ENCODE peak calls at places on chromosomes 13 and 19, in eight cellular contexts. Q is thoracic aorta; A is left colon; S is esophagus squamous epithelium; B is NCI-H82; J is NCI-H2029; Z is activated CD4-positive, alpha-beta T cell treated with anti-CD3 and anti-CD28 coated beads for 1 hour; W is lung. V is an unnamed sample.

GRCh38 chr19:33750587-33751385 is 45.9 kb upstream of the KCTD15 start:
- DNase-seq in Q (no peak), A (no peak), S (no peak), B (peak), J (no peak), Z (no peak), W (no peak), V (no peak)

GRCh38 chr13:49134305-49134704 is 85.8 kb upstream of the MLNR start:
- DNase-seq in Q (no peak), A (no peak), S (no peak), B (no peak), J (no peak), Z (no peak), W (no peak), V (no peak)

GRCh38 chr13:36244073-36244472 is 29.7 kb upstream of the SOHLH2 start:
- DNase-seq in Q (no peak), A (no peak), S (no peak), B (no peak), J (no peak), Z (no peak), W (no peak), V (no peak)

GRCh38 chr13:110570886-110571285 is 9.4 kb upstream of the RAB20 start:
- DNase-seq in Q (no peak), A (peak), S (no peak), B (no peak), J (no peak), Z (no peak), W (no peak), V (no peak)

GRCh38 chr13:106276876-106277275 is 258.6 kb downstream of the EFNB2 start:
- DNase-seq in Q (no peak), A (no peak), S (no peak), B (no peak), J (no peak), Z (no peak), W (no peak), V (no peak)

GRCh38 chr13:32636711-32637110 is 50.5 kb downstream of the PDS5B start:
- DNase-seq in Q (no peak), A (no peak), S (no peak), B (no peak), J (no peak), Z (no peak), W (no peak), V (no peak)

GRCh38 chr19:41584931-41585330 is 9.0 kb downstream of the CEACAM21 start:
- DNase-seq in Q (no peak), A (no peak), S (no peak), B (no peak), J (no peak), Z (no peak), W (no peak), V (no peak)

GRCh38 chr13:102571075-102571474 is 25.7 kb upstream of the TPP2 start:
- DNase-seq in Q (no peak), A (no peak), S (no peak), B (peak), J (no peak), Z (no peak), W (no peak), V (no peak)

GRCh38 chr19:17471410-17472125 is 1.2 kb downstream of the SLC27A1 start:
- DNase-seq in Q (no peak), A (no peak), S (no peak), B (peak), J (no peak), Z (no peak), W (no peak), V (no peak)

GRCh38 chr13:59734393-59734792 is 429.3 kb downstream of the DIAPH3 start:
- DNase-seq in Q (no peak), A (no peak), S (no peak), B (peak), J (no peak), Z (no peak), W (no peak), V (no peak)

GRCh38 chr13:48630791-48631190 is 22.9 kb upstream of the CYSLTR2 start:
- DNase-seq in Q (no peak), A (no peak), S (no peak), B (no peak), J (no peak), Z (no peak), W (no peak), V (no peak)

GRCh38 chr19:13091400-13092161 is 11.1 kb downstream of the LYL1 start:
- DNase-seq in Q (peak), A (no peak), S (no peak), B (peak), J (no peak), Z (no peak), W (no peak), V (no peak)

GRCh38 chr19:47697863-47698609 is 15.2 kb upstream of the EHD2 start:
- DNase-seq in Q (no peak), A (peak), S (no peak), B (peak), J (peak), Z (peak), W (peak), V (peak)

GRCh38 chr13:39516140-39516539 is 86.9 kb downstream of the LHFPL6 start:
- DNase-seq in Q (no peak), A (no peak), S (no peak), B (peak), J (no peak), Z (no peak), W (no peak), V (no peak)

GRCh38 chr13:106507560-106508274 is 27.7 kb downstream of the EFNB2 start:
- DNase-seq in Q (no peak), A (no peak), S (no peak), B (peak), J (no peak), Z (no peak), W (no peak), V (no peak)

GRCh38 chr13:53165201-53165600 is 136.6 kb downstream of the OLFM4 start:
- DNase-seq in Q (no peak), A (no peak), S (no peak), B (no peak), J (no peak), Z (no peak), W (no peak), V (no peak)

GRCh38 chr19:48868196-48868886 is at the start of gene PLEKHA4:
- DNase-seq in Q (no peak), A (peak), S (no peak), B (peak), J (no peak), Z (no peak), W (peak), V (no peak)

GRCh38 chr13:80251403-80251802 is 89.5 kb downstream of the SPRY2 start:
- DNase-seq in Q (no peak), A (no peak), S (no peak), B (peak), J (no peak), Z (no peak), W (no peak), V (no peak)

GRCh38 chr13:45016792-45017425 is 27.6 kb downstream of the GPALPP1 start:
- DNase-seq in Q (no peak), A (no peak), S (no peak), B (no peak), J (no peak), Z (no peak), W (no peak), V (no peak)

GRCh38 chr13:109204252-109204651 is 574.8 kb downstream of the MYO16 start:
- DNase-seq in Q (no peak), A (no peak), S (no peak), B (no peak), J (peak), Z (no peak), W (no peak), V (no peak)

GRCh38 chr19:16726916-16727315 is 7.3 kb downstream of the NWD1 start:
- DNase-seq in Q (no peak), A (no peak), S (no peak), B (no peak), J (no peak), Z (no peak), W (no peak), V (no peak)

GRCh38 chr13:31090921-31091624 is 70.6 kb downstream of the HSPH1 start:
- DNase-seq in Q (no peak), A (no peak), S (no peak), B (no peak), J (no peak), Z (no peak), W (no peak), V (no peak)

GRCh38 chr13:39159971-39160370 is 121.7 kb downstream of the NHLRC3 start:
- DNase-seq in Q (no peak), A (no peak), S (no peak), B (peak), J (no peak), Z (no peak), W (no peak), V (no peak)

GRCh38 chr19:18500820-18501219 is 21.1 kb downstream of the ELL start:
- DNase-seq in Q (peak), A (no peak), S (no peak), B (no peak), J (no peak), Z (no peak), W (no peak), V (no peak)

GRCh38 chr19:12733369-12733896 is 1.1 kb downstream of the TRIR start:
- DNase-seq in Q (no peak), A (no peak), S (no peak), B (peak), J (peak), Z (no peak), W (no peak), V (no peak)

GRCh38 chr13:35879111-35879510 is 252.1 kb downstream of the DCLK1 start:
- DNase-seq in Q (no peak), A (no peak), S (no peak), B (peak), J (no peak), Z (no peak), W (no peak), V (no peak)

GRCh38 chr13:50484472-50485113 is 358.9 kb downstream of the DLEU7 start:
- DNase-seq in Q (no peak), A (no peak), S (no peak), B (no peak), J (no peak), Z (no peak), W (no peak), V (no peak)